ENCODE peak calls at places on chromosomes 12 and 14, in seven cellular contexts. One of them, this sample, is unnamed.

GRCh38 chr12:8644345-8645248 is 18.0 kb downstream of the MFAP5 start:
- DNase-seq in lower leg skin: no peak
- DNase-seq in A549: no peak
- DNase-seq in HepG2: no peak
- DNase-seq in AG09319: no peak
- DNase-seq in H9: no peak
- DNase-seq in GM23338: no peak
- DNase-seq in this sample: no peak

GRCh38 chr12:106085213-106085612 is 53.5 kb downstream of the NUAK1 start:
- DNase-seq in HepG2: no peak
- DNase-seq in lower leg skin: no peak
- DNase-seq in GM23338: no peak
- DNase-seq in H9: no peak
- DNase-seq in A549: no peak
- DNase-seq in AG09319: no peak
- DNase-seq in this sample: no peak

GRCh38 chr12:39620664-39621658 is 1.4 kb upstream of the ABCD2 start:
- DNase-seq in AG09319: no peak
- DNase-seq in lower leg skin: no peak
- DNase-seq in A549: no peak
- DNase-seq in H9: no peak
- DNase-seq in GM23338: no peak
- DNase-seq in HepG2: no peak
- DNase-seq in this sample: no peak

GRCh38 chr12:43057561-43057960 is 468.0 kb upstream of the PRICKLE1 start:
- DNase-seq in lower leg skin: no peak
- DNase-seq in A549: no peak
- DNase-seq in HepG2: no peak
- DNase-seq in H9: no peak
- DNase-seq in AG09319: no peak
- DNase-seq in GM23338: no peak
- DNase-seq in this sample: no peak

GRCh38 chr14:92917041-92917940 is 5.7 kb upstream of the CHGA start:
- DNase-seq in lower leg skin: no peak
- DNase-seq in H9: no peak
- DNase-seq in A549: no peak
- DNase-seq in GM23338: no peak
- DNase-seq in HepG2: no peak
- DNase-seq in AG09319: no peak
- DNase-seq in this sample: no peak

GRCh38 chr12:1800646-1801284 is 19.6 kb upstream of the LRTM2 start:
- DNase-seq in H9: peak
- DNase-seq in HepG2: peak
- DNase-seq in AG09319: no peak
- DNase-seq in lower leg skin: no peak
- DNase-seq in A549: peak
- DNase-seq in GM23338: peak
- DNase-seq in this sample: peak

GRCh38 chr12:30678221-30678620 is 17.4 kb downstream of the IPO8 start:
- DNase-seq in H9: no peak
- DNase-seq in A549: no peak
- DNase-seq in AG09319: no peak
- DNase-seq in HepG2: no peak
- DNase-seq in GM23338: no peak
- DNase-seq in lower leg skin: no peak
- DNase-seq in this sample: no peak

GRCh38 chr12:26524862-26525465 is 308.0 kb downstream of the ITPR2 start:
- DNase-seq in A549: peak
- DNase-seq in HepG2: no peak
- DNase-seq in AG09319: no peak
- DNase-seq in GM23338: peak
- DNase-seq in lower leg skin: no peak
- DNase-seq in H9: no peak
- DNase-seq in this sample: no peak

GRCh38 chr14:53517276-53517960 is 364.3 kb upstream of the DDHD1 start:
- DNase-seq in AG09319: no peak
- DNase-seq in A549: no peak
- DNase-seq in H9: no peak
- DNase-seq in lower leg skin: no peak
- DNase-seq in GM23338: no peak
- DNase-seq in HepG2: no peak
- DNase-seq in this sample: no peak

GRCh38 chr12:45439039-45439438 is 223.1 kb downstream of the ANO6 start:
- DNase-seq in AG09319: no peak
- DNase-seq in A549: peak
- DNase-seq in lower leg skin: no peak
- DNase-seq in GM23338: no peak
- DNase-seq in HepG2: no peak
- DNase-seq in H9: no peak
- DNase-seq in this sample: no peak

GRCh38 chr12:98618952-98619351 is 25.5 kb downstream of the SLC25A3 start:
- DNase-seq in H9: no peak
- DNase-seq in AG09319: peak
- DNase-seq in HepG2: no peak
- DNase-seq in A549: no peak
- DNase-seq in lower leg skin: no peak
- DNase-seq in GM23338: no peak
- DNase-seq in this sample: no peak

GRCh38 chr12:91685917-91686316 is 459.7 kb downstream of the BTG1 start:
- DNase-seq in lower leg skin: no peak
- DNase-seq in GM23338: no peak
- DNase-seq in H9: no peak
- DNase-seq in HepG2: no peak
- DNase-seq in A549: peak
- DNase-seq in AG09319: no peak
- DNase-seq in this sample: no peak

GRCh38 chr12:8697120-8697475 is 693 bp upstream of the RIMKLB start:
- DNase-seq in H9: peak
- DNase-seq in HepG2: no peak
- DNase-seq in lower leg skin: no peak
- DNase-seq in A549: no peak
- DNase-seq in GM23338: peak
- DNase-seq in AG09319: no peak
- DNase-seq in this sample: no peak

GRCh38 chr12:1878214-1878613 is 40.2 kb downstream of the CACNA2D4 start:
- DNase-seq in GM23338: no peak
- DNase-seq in lower leg skin: no peak
- DNase-seq in HepG2: no peak
- DNase-seq in H9: no peak
- DNase-seq in AG09319: no peak
- DNase-seq in A549: no peak
- DNase-seq in this sample: no peak

GRCh38 chr12:113860059-113860820 is 105.9 kb downstream of the RBM19 start:
- DNase-seq in A549: no peak
- DNase-seq in H9: peak
- DNase-seq in GM23338: peak
- DNase-seq in lower leg skin: no peak
- DNase-seq in HepG2: no peak
- DNase-seq in AG09319: no peak
- DNase-seq in this sample: peak

GRCh38 chr12:3313066-3313465 is 177.9 kb upstream of the PRMT8 start:
- DNase-seq in A549: no peak
- DNase-seq in H9: no peak
- DNase-seq in AG09319: peak
- DNase-seq in HepG2: no peak
- DNase-seq in GM23338: no peak
- DNase-seq in lower leg skin: no peak
- DNase-seq in this sample: no peak

GRCh38 chr12:3315201-3315661 is 175.8 kb upstream of the PRMT8 start:
- DNase-seq in H9: no peak
- DNase-seq in GM23338: no peak
- DNase-seq in HepG2: no peak
- DNase-seq in AG09319: peak
- DNase-seq in lower leg skin: peak
- DNase-seq in A549: no peak
- DNase-seq in this sample: no peak

GRCh38 chr12:3314306-3314663 is 176.7 kb upstream of the PRMT8 start:
- DNase-seq in AG09319: no peak
- DNase-seq in HepG2: no peak
- DNase-seq in GM23338: no peak
- DNase-seq in H9: no peak
- DNase-seq in lower leg skin: no peak
- DNase-seq in A549: no peak
- DNase-seq in this sample: no peak

GRCh38 chr12:3311491-3312103 is 179.4 kb upstream of the PRMT8 start:
- DNase-seq in HepG2: no peak
- DNase-seq in AG09319: no peak
- DNase-seq in GM23338: no peak
- DNase-seq in lower leg skin: no peak
- DNase-seq in H9: no peak
- DNase-seq in A549: no peak
- DNase-seq in this sample: no peak

DNA sequence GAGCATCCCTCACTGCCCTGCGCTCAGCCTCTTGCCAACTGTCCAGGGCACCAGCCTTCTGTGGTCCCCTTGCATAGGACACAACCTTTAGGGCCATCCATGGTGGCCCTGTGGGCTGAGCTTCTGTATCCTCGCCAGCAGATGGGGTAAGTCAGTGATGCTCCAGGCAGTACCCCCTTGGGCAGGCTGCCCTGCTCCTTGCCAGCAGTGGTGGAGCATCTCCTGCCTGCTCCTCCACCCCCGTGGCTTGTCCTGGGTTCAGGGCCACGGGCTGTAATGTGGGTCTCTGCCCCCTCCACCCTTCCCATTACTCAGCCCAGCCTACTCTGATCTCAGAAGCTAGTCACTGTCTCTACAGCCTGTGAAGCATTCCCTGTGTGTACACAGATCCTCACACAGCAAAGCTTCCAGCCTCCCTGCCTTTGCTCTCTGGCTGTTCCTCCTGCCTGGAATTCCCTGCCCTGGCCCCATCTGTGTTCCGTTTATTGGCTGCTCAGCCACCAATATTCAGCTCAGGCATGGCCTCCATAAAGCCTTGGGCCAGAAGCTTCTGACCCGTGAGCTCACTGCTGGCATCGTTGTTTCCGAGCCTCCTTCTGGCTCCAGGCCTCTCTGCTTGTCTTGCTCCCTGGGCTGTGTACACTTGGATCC is 177.2 kb upstream of the PRMT8 start:
- DNase-seq in H9: peak
- DNase-seq in A549: peak
- DNase-seq in AG09319: no peak
- DNase-seq in GM23338: peak
- DNase-seq in HepG2: peak
- DNase-seq in lower leg skin: no peak
- DNase-seq in this sample: peak
- TF ChIP-seq CTCF in H9: peak
- TF ChIP-seq CTCF in A549: peak
- TF ChIP-seq CTCF in AG09319: peak
- TF ChIP-seq CTCF in GM23338: peak
- TF ChIP-seq CTCF in HepG2: peak
- TF ChIP-seq CTCF in lower leg skin: no peak
- TF ChIP-seq CTCF in this sample: peak

GRCh38 chr14:97331526-97331925 is 534.3 kb downstream of the VRK1 start:
- DNase-seq in A549: no peak
- DNase-seq in GM23338: no peak
- DNase-seq in HepG2: no peak
- DNase-seq in H9: no peak
- DNase-seq in lower leg skin: no peak
- DNase-seq in AG09319: no peak
- DNase-seq in this sample: no peak
- TF ChIP-seq CTCF in A549: no peak
- TF ChIP-seq CTCF in GM23338: no peak
- TF ChIP-seq CTCF in HepG2: no peak
- TF ChIP-seq CTCF in H9: no peak
- TF ChIP-seq CTCF in lower leg skin: no peak
- TF ChIP-seq CTCF in AG09319: no peak
- TF ChIP-seq CTCF in this sample: no peak

GRCh38 chr12:102910792-102911191 is 6.3 kb downstream of the PAH start:
- DNase-seq in GM23338: no peak
- DNase-seq in AG09319: no peak
- DNase-seq in A549: no peak
- DNase-seq in HepG2: no peak
- DNase-seq in lower leg skin: no peak
- DNase-seq in H9: no peak
- DNase-seq in this sample: no peak

GRCh38 chr12:102913453-102914226 is 3.4 kb downstream of the PAH start:
- DNase-seq in H9: no peak
- DNase-seq in AG09319: no peak
- DNase-seq in GM23338: no peak
- DNase-seq in lower leg skin: no peak
- DNase-seq in HepG2: no peak
- DNase-seq in A549: no peak
- DNase-seq in this sample: no peak

GRCh38 chr12:102911320-102911719 is 5.7 kb downstream of the PAH start:
- DNase-seq in lower leg skin: no peak
- DNase-seq in AG09319: no peak
- DNase-seq in H9: no peak
- DNase-seq in GM23338: no peak
- DNase-seq in A549: no peak
- DNase-seq in HepG2: no peak
- DNase-seq in this sample: no peak

GRCh38 chr12:102910137-102910536 is 6.9 kb downstream of the PAH start:
- DNase-seq in lower leg skin: no peak
- DNase-seq in A549: no peak
- DNase-seq in AG09319: no peak
- DNase-seq in H9: no peak
- DNase-seq in GM23338: no peak
- DNase-seq in HepG2: no peak
- DNase-seq in this sample: no peak

DNA sequence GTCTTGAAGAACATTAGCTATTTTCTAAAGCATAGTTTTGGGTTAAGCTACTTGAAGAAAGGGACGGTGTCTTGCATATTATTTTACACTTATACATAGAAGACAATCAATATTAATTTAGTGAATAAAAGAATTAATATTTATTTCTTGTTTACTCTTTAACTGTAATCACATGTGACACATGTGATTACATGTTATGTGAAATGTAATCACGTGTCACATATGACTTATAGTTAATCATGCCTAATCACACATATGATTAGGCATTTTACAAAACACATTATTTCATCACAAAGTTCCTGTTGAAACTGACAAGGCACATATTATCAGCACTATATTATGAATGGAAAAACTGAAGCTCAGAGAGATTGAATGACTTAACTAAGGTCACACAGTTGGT is 4.8 kb downstream of the PAH start:
- DNase-seq in A549: no peak
- DNase-seq in AG09319: no peak
- DNase-seq in GM23338: no peak
- DNase-seq in HepG2: no peak
- DNase-seq in H9: no peak
- DNase-seq in lower leg skin: no peak
- DNase-seq in this sample: no peak
- TF ChIP-seq CTCF in A549: no peak
- TF ChIP-seq CTCF in AG09319: no peak
- TF ChIP-seq CTCF in GM23338: no peak
- TF ChIP-seq CTCF in HepG2: no peak
- TF ChIP-seq CTCF in H9: no peak
- TF ChIP-seq CTCF in lower leg skin: no peak
- TF ChIP-seq CTCF in this sample: no peak

DNA sequence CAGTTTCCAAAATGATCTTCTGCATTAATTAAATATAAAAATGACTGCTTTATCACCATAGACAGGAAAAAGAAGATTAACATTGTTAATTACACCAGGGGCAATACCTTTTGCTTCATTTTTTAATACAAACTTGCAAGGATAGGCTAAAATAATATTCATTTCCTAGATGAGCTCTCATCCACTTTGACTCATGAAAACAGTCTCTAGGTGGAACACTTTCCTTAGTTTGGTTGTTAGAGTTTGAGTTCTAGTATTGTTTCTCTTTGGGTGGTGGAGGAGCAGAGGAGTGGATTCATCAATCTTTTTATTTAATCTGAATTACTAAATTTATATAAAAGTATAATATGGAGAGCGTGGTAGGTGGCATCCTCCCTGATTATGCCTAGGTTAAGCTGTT is 251.0 kb downstream of the PDZRN4 start:
- DNase-seq in A549: no peak
- DNase-seq in H9: no peak
- DNase-seq in GM23338: no peak
- DNase-seq in HepG2: no peak
- DNase-seq in AG09319: no peak
- DNase-seq in lower leg skin: no peak
- DNase-seq in this sample: no peak
- TF ChIP-seq CTCF in A549: no peak
- TF ChIP-seq CTCF in H9: no peak
- TF ChIP-seq CTCF in GM23338: no peak
- TF ChIP-seq CTCF in HepG2: no peak
- TF ChIP-seq CTCF in AG09319: no peak
- TF ChIP-seq CTCF in lower leg skin: no peak
- TF ChIP-seq CTCF in this sample: no peak

This sample was measured in nephron progenitor cell.